ENCODE peak calls at places on chromosomes 16 and 17, in six cellular contexts. One of them, this sample, is unnamed.

GRCh38 chr17:16906670-16907069 is 65.2 kb downstream of the TNFRSF13B start:
- DNase-seq in nephron progenitor cell: no peak
- DNase-seq in thoracic aorta: no peak
- DNase-seq in PC-3: peak
- DNase-seq in IMR-90: peak
- DNase-seq in left lung: no peak
- DNase-seq in this sample: no peak

GRCh38 chr16:88768041-88768876 is 16.8 kb downstream of the PIEZO1 start:
- DNase-seq in IMR-90: peak
- DNase-seq in left lung: peak
- DNase-seq in thoracic aorta: no peak
- DNase-seq in nephron progenitor cell: no peak
- DNase-seq in PC-3: no peak
- DNase-seq in this sample: peak

GRCh38 chr17:39564201-39564828 is 43.4 kb downstream of the NEUROD2 start:
- DNase-seq in left lung: no peak
- DNase-seq in PC-3: no peak
- DNase-seq in IMR-90: no peak
- DNase-seq in nephron progenitor cell: no peak
- DNase-seq in thoracic aorta: no peak
- DNase-seq in this sample: no peak

GRCh38 chr16:80540516-80541305 is at the start of gene DYNLRB2:
- DNase-seq in left lung: peak
- DNase-seq in nephron progenitor cell: peak
- DNase-seq in IMR-90: peak
- DNase-seq in thoracic aorta: peak
- DNase-seq in PC-3: peak
- DNase-seq in this sample: peak

GRCh38 chr17:34665150-34665802 is 85.9 kb downstream of the TMEM132E start:
- DNase-seq in nephron progenitor cell: no peak
- DNase-seq in left lung: no peak
- DNase-seq in thoracic aorta: no peak
- DNase-seq in IMR-90: no peak
- DNase-seq in PC-3: no peak
- DNase-seq in this sample: no peak

GRCh38 chr16:30651124-30652004 is 604 bp downstream of the PRR14 start:
- DNase-seq in PC-3: peak
- DNase-seq in IMR-90: peak
- DNase-seq in thoracic aorta: no peak
- DNase-seq in nephron progenitor cell: peak
- DNase-seq in left lung: peak
- DNase-seq in this sample: no peak

GRCh38 chr17:81170727-81171494 is 4.9 kb upstream of the AATK start:
- DNase-seq in PC-3: no peak
- DNase-seq in thoracic aorta: no peak
- DNase-seq in nephron progenitor cell: no peak
- DNase-seq in IMR-90: no peak
- DNase-seq in left lung: no peak
- DNase-seq in this sample: no peak

GRCh38 chr16:14071576-14072271 is 605 bp downstream of the MRTFB start:
- DNase-seq in left lung: no peak
- DNase-seq in PC-3: peak
- DNase-seq in IMR-90: no peak
- DNase-seq in nephron progenitor cell: no peak
- DNase-seq in thoracic aorta: no peak
- DNase-seq in this sample: no peak

GRCh38 chr16:11835891-11836652 is 15.3 kb downstream of the RSL1D1 start:
- DNase-seq in left lung: no peak
- DNase-seq in IMR-90: peak
- DNase-seq in PC-3: no peak
- DNase-seq in nephron progenitor cell: peak
- DNase-seq in thoracic aorta: no peak
- DNase-seq in this sample: no peak

GRCh38 chr17:17300624-17301568 is 2.3 kb upstream of the NT5M start:
- DNase-seq in left lung: peak
- DNase-seq in PC-3: no peak
- DNase-seq in IMR-90: peak
- DNase-seq in thoracic aorta: no peak
- DNase-seq in nephron progenitor cell: peak
- DNase-seq in this sample: no peak

GRCh38 chr16:54193656-54194007 is 93.0 kb downstream of the IRX3 start:
- DNase-seq in PC-3: peak
- DNase-seq in left lung: peak
- DNase-seq in nephron progenitor cell: peak
- DNase-seq in thoracic aorta: peak
- DNase-seq in IMR-90: peak
- DNase-seq in this sample: no peak

GRCh38 chr16:30989469-30990047 is 4.6 kb downstream of the HSD3B7 start:
- DNase-seq in IMR-90: no peak
- DNase-seq in thoracic aorta: no peak
- DNase-seq in PC-3: no peak
- DNase-seq in nephron progenitor cell: no peak
- DNase-seq in left lung: no peak
- DNase-seq in this sample: no peak

GRCh38 chr17:77708936-77709335 is 249.6 kb upstream of the TNRC6C start:
- DNase-seq in PC-3: no peak
- DNase-seq in thoracic aorta: no peak
- DNase-seq in left lung: no peak
- DNase-seq in IMR-90: no peak
- DNase-seq in nephron progenitor cell: no peak
- DNase-seq in this sample: peak

GRCh38 chr16:73058616-73059409 is 10.9 kb upstream of the ZFHX3 start:
- DNase-seq in left lung: peak
- DNase-seq in IMR-90: peak
- DNase-seq in thoracic aorta: no peak
- DNase-seq in nephron progenitor cell: peak
- DNase-seq in PC-3: peak
- DNase-seq in this sample: no peak

GRCh38 chr16:55171241-55171640 is 152.8 kb upstream of the IRX6 start:
- DNase-seq in IMR-90: no peak
- DNase-seq in left lung: no peak
- DNase-seq in nephron progenitor cell: no peak
- DNase-seq in thoracic aorta: no peak
- DNase-seq in PC-3: no peak
- DNase-seq in this sample: no peak

GRCh38 chr17:11825902-11826301 is 171.4 kb downstream of the ZNF18 start:
- DNase-seq in nephron progenitor cell: no peak
- DNase-seq in left lung: no peak
- DNase-seq in PC-3: no peak
- DNase-seq in IMR-90: no peak
- DNase-seq in thoracic aorta: no peak
- DNase-seq in this sample: no peak

GRCh38 chr17:82031885-82032627 is 578 bp downstream of the RAC3 start:
- DNase-seq in thoracic aorta: no peak
- DNase-seq in IMR-90: no peak
- DNase-seq in nephron progenitor cell: no peak
- DNase-seq in PC-3: peak
- DNase-seq in left lung: no peak
- DNase-seq in this sample: no peak

GRCh38 chr17:81863833-81864768 is 3.8 kb upstream of the P4HB start:
- DNase-seq in thoracic aorta: no peak
- DNase-seq in IMR-90: no peak
- DNase-seq in PC-3: no peak
- DNase-seq in left lung: no peak
- DNase-seq in nephron progenitor cell: no peak
- DNase-seq in this sample: no peak

DNA sequence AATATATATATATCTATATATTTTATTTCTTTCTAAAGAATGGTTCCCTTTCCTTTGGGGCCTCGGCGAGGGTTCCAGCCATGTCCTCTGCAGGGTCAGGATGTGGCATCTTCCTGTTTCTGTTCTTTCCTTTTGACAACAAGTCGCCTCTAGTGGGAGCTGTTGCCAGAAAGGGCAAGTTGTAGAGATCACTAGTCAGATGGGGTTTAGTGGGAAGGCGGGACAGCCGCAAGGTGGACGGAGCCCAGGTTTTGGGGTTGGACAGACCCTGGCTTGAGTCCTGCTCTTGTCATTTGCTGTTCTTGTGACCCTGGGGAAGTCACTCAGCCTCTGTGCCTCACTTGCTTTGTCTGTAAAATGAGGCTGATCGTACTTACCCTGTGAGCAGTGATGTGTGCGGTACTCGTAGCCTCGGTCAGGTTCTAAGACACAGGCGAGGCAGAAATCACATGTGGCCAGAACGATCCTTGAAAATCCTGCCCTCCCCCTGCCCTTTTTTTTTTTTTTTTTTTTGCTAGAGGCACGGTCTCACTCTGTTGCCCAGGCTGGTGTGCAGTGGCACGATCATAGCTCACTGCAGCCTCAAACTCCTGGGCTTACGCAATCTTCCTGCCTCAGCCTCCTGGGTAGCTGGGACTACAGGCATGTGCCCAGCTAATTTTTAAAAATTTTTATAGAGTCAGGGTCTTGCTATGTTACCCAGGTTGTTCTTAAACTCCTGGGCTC is 80.1 kb downstream of the ABCC6 start:
- DNase-seq in IMR-90: no peak
- DNase-seq in nephron progenitor cell: no peak
- DNase-seq in PC-3: peak
- DNase-seq in thoracic aorta: no peak
- DNase-seq in left lung: no peak
- DNase-seq in this sample: no peak
- TF ChIP-seq CTCF in IMR-90: peak
- TF ChIP-seq CTCF in nephron progenitor cell: peak
- TF ChIP-seq CTCF in PC-3: peak
- TF ChIP-seq CTCF in thoracic aorta: no peak
- TF ChIP-seq CTCF in left lung: no peak
- TF ChIP-seq CTCF in this sample: peak

GRCh38 chr17:71247455-71248015 is 873.3 kb upstream of the SOX9 start:
- DNase-seq in nephron progenitor cell: no peak
- DNase-seq in thoracic aorta: no peak
- DNase-seq in IMR-90: no peak
- DNase-seq in PC-3: no peak
- DNase-seq in left lung: no peak
- DNase-seq in this sample: no peak
- TF ChIP-seq CTCF in nephron progenitor cell: no peak
- TF ChIP-seq CTCF in thoracic aorta: no peak
- TF ChIP-seq CTCF in IMR-90: no peak
- TF ChIP-seq CTCF in PC-3: no peak
- TF ChIP-seq CTCF in left lung: no peak
- TF ChIP-seq CTCF in this sample: no peak

GRCh38 chr16:65917466-65917865 is 449.0 kb upstream of the CDH5 start:
- DNase-seq in PC-3: no peak
- DNase-seq in nephron progenitor cell: no peak
- DNase-seq in left lung: no peak
- DNase-seq in IMR-90: no peak
- DNase-seq in thoracic aorta: no peak
- DNase-seq in this sample: no peak
- TF ChIP-seq CTCF in PC-3: no peak
- TF ChIP-seq CTCF in nephron progenitor cell: no peak
- TF ChIP-seq CTCF in left lung: no peak
- TF ChIP-seq CTCF in IMR-90: no peak
- TF ChIP-seq CTCF in thoracic aorta: no peak
- TF ChIP-seq CTCF in this sample: no peak

DNA sequence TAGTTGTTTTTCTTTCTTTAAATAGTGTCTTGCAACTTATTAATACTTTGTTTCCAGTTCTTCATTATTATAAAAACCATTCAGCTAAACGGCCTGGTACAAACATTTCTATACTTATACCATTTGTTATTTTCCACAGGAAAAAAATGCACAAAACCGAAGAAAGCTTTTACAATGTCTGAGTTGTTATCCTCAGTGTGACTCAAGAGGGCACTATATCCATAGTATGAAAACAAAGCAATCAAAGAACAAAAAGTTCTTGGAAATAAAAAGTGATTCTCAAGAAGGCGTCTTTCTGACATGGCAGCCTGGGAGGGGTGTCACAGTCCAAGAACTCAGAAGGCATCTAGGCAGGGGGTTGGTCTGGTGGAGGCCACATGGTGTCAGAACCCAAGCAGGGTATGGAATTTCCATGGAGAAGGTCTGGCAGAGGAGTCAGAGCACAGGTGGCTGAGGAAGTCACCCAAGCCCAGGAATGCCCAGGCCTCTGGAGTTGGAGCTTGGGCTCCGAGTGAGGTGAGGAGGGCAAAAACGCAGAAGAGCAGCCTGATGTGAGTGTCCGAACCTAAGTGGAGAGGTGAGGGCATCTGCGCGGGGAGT is 70.9 kb upstream of the ATP2A3 start:
- DNase-seq in left lung: no peak
- DNase-seq in nephron progenitor cell: no peak
- DNase-seq in PC-3: no peak
- DNase-seq in thoracic aorta: no peak
- DNase-seq in IMR-90: no peak
- DNase-seq in this sample: no peak
- TF ChIP-seq CTCF in left lung: no peak
- TF ChIP-seq CTCF in nephron progenitor cell: no peak
- TF ChIP-seq CTCF in PC-3: peak
- TF ChIP-seq CTCF in thoracic aorta: no peak
- TF ChIP-seq CTCF in IMR-90: no peak
- TF ChIP-seq CTCF in this sample: no peak

GRCh38 chr17:30970757-30971567 is at the start of gene RNF135:
- DNase-seq in thoracic aorta: peak
- DNase-seq in PC-3: peak
- DNase-seq in left lung: peak
- DNase-seq in IMR-90: peak
- DNase-seq in nephron progenitor cell: peak
- DNase-seq in this sample: peak
- TF ChIP-seq CTCF in thoracic aorta: peak
- TF ChIP-seq CTCF in PC-3: no peak
- TF ChIP-seq CTCF in left lung: peak
- TF ChIP-seq CTCF in IMR-90: peak
- TF ChIP-seq CTCF in nephron progenitor cell: no peak
- TF ChIP-seq CTCF in this sample: peak

GRCh38 chr17:75587718-75588545 is at the start of gene MYO15B:
- DNase-seq in PC-3: no peak
- DNase-seq in thoracic aorta: no peak
- DNase-seq in left lung: peak
- DNase-seq in IMR-90: no peak
- DNase-seq in nephron progenitor cell: peak
- DNase-seq in this sample: no peak
- TF ChIP-seq CTCF in PC-3: no peak
- TF ChIP-seq CTCF in thoracic aorta: peak
- TF ChIP-seq CTCF in left lung: peak
- TF ChIP-seq CTCF in IMR-90: no peak
- TF ChIP-seq CTCF in nephron progenitor cell: peak
- TF ChIP-seq CTCF in this sample: peak

DNA sequence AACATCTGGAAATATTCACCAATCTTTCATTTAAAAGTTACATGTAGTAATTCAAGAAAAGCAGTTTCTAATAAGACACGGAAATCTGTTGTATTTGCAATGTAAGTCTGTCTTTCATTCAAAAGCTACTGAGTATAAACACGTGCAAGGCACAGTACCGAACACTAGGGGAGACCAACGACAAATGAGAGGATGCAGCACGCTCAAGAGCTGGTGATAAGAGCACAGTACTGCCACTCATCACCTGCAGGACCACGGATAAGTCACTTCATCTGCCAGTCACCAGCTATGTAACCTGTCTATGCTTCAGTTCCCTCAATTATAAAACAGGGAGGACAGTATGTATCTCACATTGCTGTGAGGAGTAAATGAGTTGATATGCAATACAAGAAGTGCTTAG is 67.1 kb downstream of the CLEC18A start:
- DNase-seq in PC-3: peak
- DNase-seq in IMR-90: peak
- DNase-seq in nephron progenitor cell: no peak
- DNase-seq in left lung: no peak
- DNase-seq in thoracic aorta: no peak
- DNase-seq in this sample: no peak
- TF ChIP-seq CTCF in PC-3: no peak
- TF ChIP-seq CTCF in IMR-90: no peak
- TF ChIP-seq CTCF in nephron progenitor cell: peak
- TF ChIP-seq CTCF in left lung: no peak
- TF ChIP-seq CTCF in thoracic aorta: no peak
- TF ChIP-seq CTCF in this sample: peak

GRCh38 chr17:6413073-6413472 is 21.8 kb downstream of the AIPL1 start:
- DNase-seq in PC-3: peak
- DNase-seq in thoracic aorta: no peak
- DNase-seq in left lung: no peak
- DNase-seq in nephron progenitor cell: no peak
- DNase-seq in IMR-90: peak
- DNase-seq in this sample: no peak
- TF ChIP-seq CTCF in PC-3: peak
- TF ChIP-seq CTCF in thoracic aorta: no peak
- TF ChIP-seq CTCF in left lung: no peak
- TF ChIP-seq CTCF in nephron progenitor cell: peak
- TF ChIP-seq CTCF in IMR-90: peak
- TF ChIP-seq CTCF in this sample: peak